ENCODE peak calls at places on chromosomes 5 and 9, in four cellular contexts. Q is iPS-NIHi11, P is epithelial cell of esophagus, O is activated gamma-delta T cell treated with Interleukin-2 at 50 U/mL for 16 hours. K is an unnamed sample.

GRCh38 chr5:137218471-137218870 is 280.7 kb downstream of the SPOCK1 start:
- DNase-seq in P (peak; percentile 75), O (no peak), Q (no peak), K (no peak)

GRCh38 chr9:114894801-114895433 is 35.5 kb downstream of the TNFSF8 start:
- DNase-seq in P (peak; percentile 90), Q (peak; percentile 31), O (no peak), K (peak; percentile 74)

GRCh38 chr5:154112255-154112654 is 73.5 kb downstream of the MFAP3 start:
- DNase-seq in Q (no peak), P (no peak), O (no peak), K (no peak)

GRCh38 chr5:179054036-179054785 is 6.0 kb upstream of the ZNF354C start:
- DNase-seq in P (peak; percentile 9), Q (no peak), O (no peak), K (no peak)

GRCh38 chr9:137226338-137227056 is 805 bp upstream of the RNF224 start:
- DNase-seq in Q (no peak), O (no peak), P (peak; percentile 86), K (no peak)

GRCh38 chr9:136249881-136250559 is 4.4 kb upstream of the QSOX2 start:
- DNase-seq in O (no peak), Q (no peak), P (no peak), K (no peak)

GRCh38 chr5:178246736-178247135 is 14.1 kb upstream of the PHYKPL start:
- DNase-seq in Q (no peak), O (no peak), P (no peak), K (no peak)

GRCh38 chr9:4225291-4226119 is 74.4 kb downstream of the GLIS3 start:
- DNase-seq in O (no peak), P (peak; percentile 78), Q (no peak), K (no peak)

GRCh38 chr5:125703616-125704015 is 719.6 kb upstream of the GRAMD2B start:
- DNase-seq in P (peak; percentile 34), Q (no peak), O (no peak), K (no peak)

GRCh38 chr5:68962632-68963484 is 131.0 kb upstream of the SLC30A5 start:
- DNase-seq in Q (peak; percentile 82), P (peak; percentile 59), O (no peak), K (peak; percentile 42)

GRCh38 chr9:68780735-68781134 is 75.7 kb downstream of the PIP5K1B start:
- DNase-seq in Q (no peak), O (no peak), P (peak; percentile 14), K (no peak)

GRCh38 chr5:81779125-81779934 is 28.4 kb upstream of the SSBP2 start:
- DNase-seq in Q (no peak), O (peak; percentile 14), P (peak; percentile 27), K (no peak)

GRCh38 chr9:89814340-89815040 is 209.7 kb downstream of the GADD45G start:
- DNase-seq in O (no peak), P (no peak), Q (no peak), K (no peak)

GRCh38 chr5:150778517-150779396 is at the start of gene SMIM3:
- DNase-seq in P (peak; percentile 71), O (peak; percentile 62), Q (peak; percentile 90), K (no peak)